ENCODE peak calls at places on chromosomes 1 and 21, in ten cellular contexts. Q is astrocyte of the spinal cord, K is heart right ventricle, C is HFF-Myc, Z is cardiac muscle cell, G is DND-41, I is GM23338, T is mammary epithelial cell, L is OCI-LY7, O is foreskin fibroblast. W is an unnamed sample.

GRCh38 chr1:155678027-155678426 is 10.5 kb downstream of the YY1AP1 start:
- DNase-seq in T (no peak), G (no peak), C (no peak), Z (no peak), O (no peak), Q (no peak), K (no peak), I (no peak), L (no peak), W (no peak)

GRCh38 chr1:175297291-175297690 is 104.7 kb upstream of the KIAA0040 start:
- DNase-seq in G (no peak), L (no peak), Z (no peak), C (no peak), Q (no peak), I (no peak), K (no peak), O (no peak), T (no peak), W (no peak)

GRCh38 chr1:165152727-165153126 is 203.8 kb downstream of the LMX1A start:
- DNase-seq in C (no peak), T (no peak), I (peak; percentile 59), Q (no peak), L (no peak), G (no peak), O (no peak), Z (no peak), K (no peak), W (no peak)

GRCh38 chr1:241086686-241087085 is 270.3 kb downstream of the RGS7 start:
- DNase-seq in C (no peak), K (no peak), I (no peak), T (no peak), L (no peak), O (no peak), Q (no peak), Z (no peak), G (no peak), W (no peak)

GRCh38 chr1:25973610-25974355 is 24.1 kb downstream of the PAFAH2 start:
- DNase-seq in T (no peak), Q (no peak), I (no peak), Z (peak; percentile 51), G (no peak), O (no peak), K (no peak), L (no peak), C (no peak), W (no peak)

GRCh38 chr1:169118227-169118626 is 11.7 kb downstream of the ATP1B1 start:
- DNase-seq in I (no peak), Z (no peak), T (no peak), O (no peak), K (no peak), L (no peak), G (no peak), Q (no peak), C (no peak), W (no peak)

GRCh38 chr1:24641646-24642151 is 1.4 kb upstream of the SRRM1 start:
- DNase-seq in T (peak; percentile 32), Q (peak; percentile 7), L (peak; percentile 45), O (peak; percentile 55), C (no peak), K (peak; percentile 18), I (peak; percentile 41), G (peak; percentile 37), Z (peak; percentile 49), W (no peak)

GRCh38 chr1:242629396-242629795 is 104.9 kb upstream of the PLD5 start:
- DNase-seq in K (no peak), O (peak; percentile 6), T (peak; percentile 99), C (no peak), Q (no peak), L (no peak), Z (no peak), G (no peak), I (no peak), W (no peak)

GRCh38 chr1:41015894-41016470 is 5.5 kb downstream of the SLFNL1 start:
- DNase-seq in Q (no peak), Z (no peak), T (no peak), G (no peak), L (no peak), K (no peak), O (no peak), C (no peak), I (no peak), W (no peak)

GRCh38 chr1:41015281-41015680 is 6.2 kb downstream of the SLFNL1 start:
- DNase-seq in T (no peak), C (no peak), I (no peak), G (no peak), Q (no peak), Z (no peak), K (no peak), L (no peak), O (no peak), W (no peak)

GRCh38 chr1:41019353-41019745 is 2.2 kb downstream of the SLFNL1 start:
- DNase-seq in T (no peak), L (no peak), I (peak; percentile 18), K (no peak), O (no peak), Q (no peak), G (no peak), C (no peak), Z (no peak), W (no peak)

GRCh38 chr1:41018039-41018438 is 3.5 kb downstream of the SLFNL1 start:
- DNase-seq in O (no peak), L (no peak), T (no peak), I (no peak), Q (no peak), Z (no peak), K (no peak), C (no peak), G (no peak), W (no peak)

DNA sequence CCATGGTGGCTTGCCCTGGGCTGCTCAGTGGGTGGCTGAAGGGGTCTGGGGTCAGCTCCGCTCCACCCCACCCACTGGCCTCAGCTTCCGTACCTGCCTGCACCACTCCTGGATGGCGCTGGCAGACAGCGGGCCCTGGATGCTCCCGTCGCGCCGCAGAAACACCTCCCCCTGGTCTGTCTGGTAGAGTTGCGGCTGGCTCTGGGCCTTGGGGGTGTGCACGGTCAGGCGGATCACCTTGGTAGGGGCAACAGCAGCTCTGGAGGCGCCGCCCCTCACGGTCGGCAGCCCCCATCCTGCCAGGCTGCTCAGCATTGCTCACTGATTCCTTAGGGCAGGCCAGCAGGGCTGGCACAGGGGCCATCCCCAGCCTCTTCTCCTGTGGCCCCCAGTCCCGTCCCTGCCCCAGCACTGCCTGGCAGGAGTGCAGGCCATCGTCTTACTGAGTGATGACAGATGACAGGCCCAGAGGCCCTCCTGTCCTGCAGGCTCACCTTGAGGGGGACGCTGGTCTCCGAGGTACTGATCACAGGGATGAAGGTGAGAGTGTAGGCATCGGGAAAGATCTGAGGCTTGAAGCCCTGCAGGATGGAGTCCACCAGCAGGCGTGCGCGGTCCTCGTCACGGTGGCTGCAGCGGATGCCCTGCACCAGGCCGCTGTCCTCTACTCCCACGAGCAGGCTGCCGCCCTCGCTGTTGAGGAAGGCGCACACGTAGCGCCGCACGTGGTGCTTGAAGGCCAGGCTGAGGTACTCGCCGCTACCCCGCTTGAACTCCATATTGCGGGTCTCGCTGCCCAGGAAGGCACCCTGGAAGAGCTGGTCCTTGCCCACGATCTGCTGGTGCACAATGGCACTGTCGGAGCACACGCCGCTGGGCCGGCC is 4.1 kb downstream of the SLFNL1 start:
- DNase-seq in L (no peak), Q (no peak), C (no peak), O (no peak), I (no peak), Z (no peak), K (no peak), T (no peak), G (no peak), W (no peak)
- H3K4me3 ChIP-seq in L (no peak overlapping the region), Q (no peak overlapping the region), C (no peak overlapping the region), O (no peak overlapping the region), I (no peak overlapping the region), Z (no peak overlapping the region), K (no peak overlapping the region), T (no peak overlapping the region), G (no peak overlapping the region), W (no peak overlapping the region)

DNA sequence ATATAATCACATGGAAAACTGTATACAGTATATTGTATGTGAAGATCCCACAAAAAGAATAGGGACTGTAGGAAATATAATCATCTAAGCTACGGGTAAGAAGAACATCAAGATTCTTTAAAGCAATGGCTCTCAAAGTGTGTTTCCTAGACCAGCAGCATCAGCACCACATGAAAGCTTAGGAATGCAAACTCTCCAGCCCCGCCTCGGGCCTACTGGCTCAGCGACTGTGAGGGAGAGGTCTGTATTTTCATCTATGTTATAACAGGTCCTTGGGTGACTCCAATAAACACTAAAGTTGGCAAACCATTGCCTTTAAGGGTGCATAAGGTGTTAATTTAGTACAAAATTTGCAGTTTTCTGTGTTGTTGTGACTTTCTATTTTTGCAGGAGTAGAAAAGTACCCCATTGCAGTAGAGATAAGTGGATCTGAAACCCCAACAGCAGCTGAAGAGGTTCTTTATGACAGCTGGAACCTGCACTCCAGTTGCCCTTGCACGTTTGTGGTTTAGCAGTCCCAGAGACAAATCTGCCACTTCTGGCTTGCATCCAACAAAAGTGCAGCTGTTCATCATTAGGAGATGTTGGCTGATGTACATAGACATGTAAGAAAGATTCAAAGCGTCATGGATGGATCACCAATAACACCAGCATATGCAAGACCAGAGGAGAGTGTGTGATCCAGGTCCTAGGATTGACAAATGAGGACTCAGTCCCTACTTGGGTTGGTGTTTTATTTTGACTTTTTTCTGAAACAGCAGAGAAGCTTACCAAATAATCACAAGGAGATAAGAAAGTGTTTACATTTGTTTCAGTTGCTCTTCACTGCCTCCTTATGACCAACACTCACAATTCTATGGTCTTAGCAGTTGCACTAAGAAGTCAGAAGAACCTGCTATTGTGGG is 15.9 kb upstream of the IFNAR1 start:
- DNase-seq in K (no peak), C (peak; percentile 77), O (peak; percentile 85), I (no peak), Z (peak; percentile 61), G (peak; percentile 94), T (no peak), L (peak; percentile 100), Q (peak; percentile 29), W (no peak)
- TF ChIP-seq CTCF in K (no peak), C (no peak), O (no peak), I (no peak), Z (peak; percentile 21), G (peak; percentile 75), T (no peak), L (peak; percentile 80), Q (no peak), W (no peak)

GRCh38 chr1:12157366-12158231 is 9.2 kb upstream of the TNFRSF1B start:
- DNase-seq in I (no peak), T (no peak), K (no peak), L (no peak), O (no peak), C (no peak), G (no peak), Z (no peak), Q (no peak), W (no peak)
- H3K4me3 ChIP-seq in I (no peak overlapping the region), T (no peak overlapping the region), K (no peak overlapping the region), L (no peak overlapping the region), O (no peak overlapping the region), C (no peak overlapping the region), G (no peak overlapping the region), Z (no peak overlapping the region), Q (no peak overlapping the region), W (no peak overlapping the region)

GRCh38 chr1:66088787-66089186 is 296.1 kb downstream of the PDE4B start:
- DNase-seq in C (no peak), K (no peak), Q (no peak), G (no peak), T (no peak), L (no peak), Z (no peak), I (no peak), O (no peak), W (no peak)

GRCh38 chr1:66085600-66085999 is 292.9 kb downstream of the PDE4B start:
- DNase-seq in O (no peak), G (no peak), T (no peak), C (no peak), Z (no peak), L (no peak), Q (no peak), I (no peak), K (no peak), W (no peak)

DNA sequence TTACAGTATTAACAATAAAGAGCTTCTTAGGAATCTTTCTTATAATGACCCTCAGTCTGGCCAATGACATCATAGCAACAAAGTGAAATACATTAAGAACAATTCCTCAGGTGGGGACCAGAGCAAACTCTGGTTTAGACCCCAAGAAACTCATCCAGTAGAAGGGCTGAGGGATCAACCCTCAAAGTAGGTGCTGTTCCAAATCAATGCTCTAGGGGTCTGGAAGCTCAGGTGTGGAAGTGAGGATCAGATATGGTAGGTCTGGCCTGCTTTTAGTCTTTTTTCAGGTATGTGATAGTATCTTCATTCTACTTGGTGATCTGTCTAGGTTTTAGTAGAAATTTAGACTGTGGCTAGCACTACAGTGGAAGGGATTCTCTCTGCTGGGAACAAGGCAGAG is 291.7 kb downstream of the PDE4B start:
- DNase-seq in Q (no peak), Z (no peak), T (no peak), C (no peak), L (no peak), G (no peak), I (peak; percentile 47), K (no peak), O (no peak), W (no peak)
- TF ChIP-seq CTCF in Q (no peak), Z (no peak), T (no peak), C (no peak), L (no peak), G (no peak), I (peak; percentile 44), K (no peak), O (no peak), W (no peak)